ENCODE peak calls at places on chromosome 16, in seven cellular contexts. K is SHP77; O is NCI-H1436; B is globus pallidus; G is activated CD4-positive, alpha-beta T cell treated with anti-CD3 and anti-CD28 coated beads, Interleukin-2, amount 50 U/mL, for 1 hour; X is progenitor cell of endocrine pancreas; U is mesothelial cell of epicardium. P is an unnamed sample.

GRCh38 chr16:56192971-56193936 is 2.0 kb downstream of the GNAO1 start:
- DNase-seq in K (no peak), O (no peak), B (peak; percentile 58), G (no peak), X (no peak), U (no peak), P (no peak)

GRCh38 chr16:68718596-68718995 is 18.5 kb upstream of the CDH1 start:
- DNase-seq in K (no peak), O (no peak), B (no peak), G (no peak), X (no peak), U (no peak), P (no peak)

GRCh38 chr16:70804153-70804728 is 3.3 kb upstream of the VAC14 start:
- DNase-seq in K (no peak), O (no peak), B (no peak), G (no peak), X (no peak), U (no peak), P (no peak)

GRCh38 chr16:75377971-75378386 is 55.3 kb downstream of the CFDP1 start:
- DNase-seq in K (no peak), O (no peak), B (peak; percentile 37), G (no peak), X (no peak), U (no peak), P (peak; percentile 5)

GRCh38 chr16:84881702-84882521 is 62.1 kb downstream of the CRISPLD2 start:
- DNase-seq in K (no peak), O (no peak), B (no peak), G (no peak), X (no peak), U (no peak), P (no peak)

GRCh38 chr16:27112093-27112811 is 45.5 kb downstream of the C16orf82 start:
- DNase-seq in K (no peak), O (no peak), B (no peak), G (no peak), X (no peak), U (peak; percentile 16), P (no peak)

GRCh38 chr16:47311738-47312505 is 148.9 kb downstream of the ITFG1 start:
- DNase-seq in K (no peak), O (no peak), B (peak; percentile 84), G (no peak), X (no peak), U (no peak), P (no peak)

GRCh38 chr16:89118361-89119061 is 24.9 kb downstream of the ACSF3 start:
- DNase-seq in K (no peak), O (no peak), B (no peak), G (no peak), X (no peak), U (no peak), P (no peak)

GRCh38 chr16:13150181-13150885 is 248.9 kb downstream of the SHISA9 start:
- DNase-seq in K (no peak), O (no peak), B (no peak), G (no peak), X (no peak), U (no peak), P (no peak)

GRCh38 chr16:50502616-50503000 is 45.6 kb upstream of the NKD1 start:
- DNase-seq in K (no peak), O (no peak), B (no peak), G (no peak), X (no peak), U (no peak), P (no peak)

GRCh38 chr16:56191807-56192643 is 736 bp downstream of the GNAO1 start:
- DNase-seq in K (no peak), O (no peak), B (peak; percentile 51), G (no peak), X (no peak), U (no peak), P (peak; percentile 73)

GRCh38 chr16:50038756-50039529 is 13.9 kb downstream of the CNEP1R1 start:
- DNase-seq in K (no peak), O (no peak), B (peak; percentile 48), G (no peak), X (no peak), U (no peak), P (peak; percentile 14)

GRCh38 chr16:88274847-88275246 is 107.9 kb upstream of the ZNF469 start:
- DNase-seq in K (no peak), O (no peak), B (no peak), G (no peak), X (no peak), U (peak; percentile 58), P (no peak)

P was measured in C1 segment of cervical spinal cord.